ENCODE peak calls at places on chromosomes 13 and 19, in seven cellular contexts. J is endodermal cell; Y is CD4-positive, alpha-beta T cell; R is cardiac muscle cell; G is tibial artery; I is colonic mucosa; D is mammary epithelial cell. N is an unnamed sample.

GRCh38 chr19:8306235-8307054 is 1.7 kb downstream of the CD320 start:
- DNase-seq in R (no peak), J (no peak), Y (no peak), D (no peak), G (peak; percentile 64), I (peak; percentile 55), N (no peak)

GRCh38 chr13:94534171-94534570 is 54.7 kb upstream of the DCT start:
- DNase-seq in I (no peak), J (no peak), G (no peak), Y (no peak), R (no peak), D (no peak), N (no peak)

GRCh38 chr19:2166741-2167738 is 3.3 kb downstream of the DOT1L start:
- DNase-seq in Y (no peak), R (peak; percentile 83), D (peak; percentile 8), G (peak; percentile 96), I (peak; percentile 85), J (peak; percentile 62), N (no peak)

GRCh38 chr13:36134632-36135031 is 3.5 kb upstream of the DCLK1 start:
- DNase-seq in I (no peak), J (no peak), G (no peak), D (no peak), R (no peak), Y (no peak), N (no peak)

GRCh38 chr13:62512194-62513141 is 1096.8 kb upstream of the PCDH20 start:
- DNase-seq in D (no peak), G (no peak), I (peak; percentile 18), Y (no peak), J (peak; percentile 84), R (peak; percentile 32), N (peak; percentile 1)

GRCh38 chr13:29819157-29819556 is 31.3 kb downstream of the UBL3 start:
- DNase-seq in D (no peak), R (no peak), Y (no peak), G (no peak), J (no peak), I (no peak), N (no peak)

GRCh38 chr19:43773725-43774102 is 7.1 kb downstream of the KCNN4 start:
- DNase-seq in R (no peak), G (no peak), D (no peak), Y (no peak), J (no peak), I (no peak), N (no peak)

GRCh38 chr19:49425922-49426592 is 869 bp downstream of the GFY start:
- DNase-seq in J (peak; percentile 96), D (no peak), I (no peak), R (no peak), G (no peak), Y (no peak), N (peak; percentile 34)

GRCh38 chr13:59425211-59425721 is 738.5 kb downstream of the DIAPH3 start:
- DNase-seq in J (no peak), I (no peak), Y (no peak), R (peak; percentile 64), D (no peak), G (no peak), N (no peak)

GRCh38 chr19:519449-519865 is 12.1 kb upstream of the CDC34 start:
- DNase-seq in J (no peak), G (no peak), Y (no peak), I (no peak), D (no peak), R (no peak), N (no peak)

GRCh38 chr13:82947121-82948077 is 934.9 kb downstream of the SLITRK1 start:
- DNase-seq in R (no peak), G (no peak), I (no peak), D (peak; percentile 11), J (no peak), Y (no peak), N (peak; percentile 7)

GRCh38 chr19:32928806-32929205 is 43.0 kb downstream of the CEP89 start:
- DNase-seq in D (no peak), I (no peak), R (no peak), J (no peak), Y (no peak), G (no peak), N (no peak)
- H3K27ac ChIP-seq in D (no peak overlapping the region), I (no peak overlapping the region), R (no peak overlapping the region), J (no peak overlapping the region), Y (no peak overlapping the region), G (no peak overlapping the region), N (no peak overlapping the region)

DNA sequence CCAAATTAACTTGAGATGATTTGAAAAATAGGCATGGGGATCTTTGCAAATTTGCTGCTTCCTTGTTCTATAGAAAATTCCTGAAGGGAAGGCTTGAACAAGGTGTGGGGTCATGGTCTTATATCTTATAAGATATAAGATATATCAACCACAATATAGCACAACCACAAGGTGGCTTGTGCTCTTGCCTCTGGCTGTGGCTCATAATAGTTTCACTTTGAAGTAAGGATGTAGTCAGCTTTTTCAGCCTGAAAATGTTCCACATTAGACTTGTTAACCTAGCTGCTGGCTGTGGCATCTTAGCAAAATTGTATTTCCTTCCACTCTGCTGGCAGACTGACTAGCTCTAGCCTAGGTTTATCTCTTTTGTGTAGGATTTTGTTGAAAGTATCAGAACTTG is 169.7 kb downstream of the KLF5 start:
- DNase-seq in Y (no peak), I (no peak), J (no peak), G (no peak), R (peak; percentile 10), D (peak; percentile 45), N (no peak)
- TF ChIP-seq CTCF in Y (peak; percentile 28), I (no peak), J (peak; percentile 50), G (no peak), R (no peak), D (peak; percentile 25), N (no peak)

DNA sequence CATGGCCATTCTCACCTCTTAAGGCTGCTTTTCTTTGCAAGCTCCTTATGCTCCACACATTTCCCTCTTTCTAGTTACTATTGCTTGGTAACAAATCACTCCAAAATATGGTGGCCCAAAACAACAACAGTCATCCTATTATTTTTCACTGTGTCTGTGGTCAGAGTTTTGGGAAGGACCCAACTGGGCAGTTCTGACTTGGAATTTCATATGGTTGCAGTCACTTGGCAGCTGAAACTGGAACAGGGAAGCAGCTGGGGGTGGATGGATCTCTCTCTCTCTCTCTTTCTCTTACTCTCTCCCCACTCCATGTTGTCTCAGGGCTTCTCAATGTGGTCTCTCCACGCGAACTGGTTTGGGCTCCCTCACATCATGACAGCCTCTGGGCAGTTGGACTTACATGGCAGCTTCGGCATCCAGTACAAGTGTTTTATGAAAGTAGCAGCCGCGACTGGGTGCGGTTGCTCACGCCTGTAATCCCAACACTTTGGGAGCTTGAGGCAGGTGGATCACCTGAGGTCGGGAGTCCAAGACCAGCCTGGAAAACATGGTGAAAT is 39.6 kb downstream of the NUMBL start:
- DNase-seq in I (no peak), G (peak; percentile 80), Y (no peak), J (no peak), D (no peak), R (peak; percentile 90), N (no peak)
- H3K27ac ChIP-seq in I (no peak overlapping the region), G (peak overlapping the region; percentile 72), Y (no peak overlapping the region), J (no peak overlapping the region), D (no peak overlapping the region), R (no peak overlapping the region), N (no peak overlapping the region)

GRCh38 chr13:114033541-114034315 is 59.9 kb upstream of the C13orf46 start:
- DNase-seq in D (no peak), Y (no peak), R (no peak), G (no peak), J (no peak), I (no peak), N (no peak)

GRCh38 chr13:114029866-114030625 is 56.2 kb upstream of the C13orf46 start:
- DNase-seq in G (no peak), I (no peak), J (no peak), D (no peak), Y (no peak), R (no peak), N (no peak)

GRCh38 chr13:114030666-114031610 is 57.1 kb upstream of the C13orf46 start:
- DNase-seq in G (no peak), Y (no peak), I (no peak), R (no peak), J (no peak), D (no peak), N (no peak)

GRCh38 chr13:114032121-114032799 is 58.4 kb upstream of the C13orf46 start:
- DNase-seq in R (peak; percentile 79), G (no peak), Y (no peak), J (no peak), D (no peak), I (no peak), N (peak; percentile 10)

DNA sequence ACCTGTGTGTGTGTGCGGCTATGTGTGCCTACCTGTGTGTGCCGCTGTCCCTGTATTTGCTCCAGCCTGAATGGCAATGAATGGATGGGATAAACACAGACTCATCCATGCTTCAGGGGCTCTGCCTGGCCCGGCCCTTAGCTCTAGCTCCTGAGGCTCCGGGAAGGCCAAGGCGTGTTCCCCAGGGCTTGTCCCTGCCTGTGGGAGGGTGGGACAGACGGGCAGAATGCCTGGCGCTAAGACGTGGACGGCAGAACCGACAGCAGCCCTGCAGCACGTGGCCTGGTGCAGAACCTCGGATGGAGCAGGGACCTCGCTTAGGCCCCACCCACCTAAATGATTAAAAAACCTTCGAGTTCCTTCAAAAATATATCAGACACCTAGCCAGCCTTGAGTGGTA is 57.8 kb upstream of the C13orf46 start:
- DNase-seq in Y (no peak), G (no peak), J (no peak), D (no peak), R (no peak), I (no peak), N (no peak)
- TF ChIP-seq CTCF in Y (no peak), G (no peak), J (no peak), D (no peak), R (no peak), I (no peak), N (no peak)

DNA sequence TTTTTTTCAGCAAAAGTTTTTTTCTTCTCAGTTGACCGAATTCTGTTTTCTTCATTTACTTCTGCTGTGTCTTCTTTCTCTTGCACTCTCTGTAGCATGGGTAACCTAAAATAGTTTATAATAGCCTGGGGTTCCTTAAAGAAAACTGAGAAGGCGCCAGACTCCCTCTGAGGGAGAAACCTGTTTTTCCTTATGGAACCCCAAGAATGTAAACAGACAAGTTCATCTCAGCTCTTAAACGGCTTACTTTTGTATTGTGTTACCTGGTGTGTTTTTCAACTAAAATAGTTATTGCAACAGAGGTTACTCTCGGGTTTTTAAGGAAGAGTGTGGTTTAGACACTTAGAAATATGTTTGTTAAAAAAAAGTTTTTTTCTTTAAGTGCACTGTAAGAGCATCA is 23.8 kb upstream of the TM9SF2 start:
- DNase-seq in D (no peak), Y (no peak), G (no peak), R (no peak), I (no peak), J (no peak), N (no peak)
- H3K27ac ChIP-seq in D (no peak overlapping the region), Y (no peak overlapping the region), G (no peak overlapping the region), R (no peak overlapping the region), I (no peak overlapping the region), J (no peak overlapping the region), N (no peak overlapping the region)

N was measured in RWPE1.